ENCODE peak calls at places on chromosomes 6 and 20, in eight cellular contexts. K is thoracic aorta, H is Peyer's patch, C is fibroblast of the aortic adventitia, Y is cardiac muscle cell, T is upper lobe of right lung, V is GM20000, U is WERI-Rb-1. B is an unnamed sample.

GRCh38 chr6:45371924-45372582 is 5.7 kb downstream of the SUPT3H start:
- DNase-seq in K (no peak), H (no peak), C (peak), Y (no peak), T (no peak), V (no peak), U (no peak), B (no peak)

GRCh38 chr20:22288957-22289356 is 295.4 kb downstream of the FOXA2 start:
- DNase-seq in K (no peak), H (no peak), C (no peak), Y (no peak), T (no peak), V (no peak), U (no peak), B (no peak)

GRCh38 chr6:98944598-98945011 is 3.1 kb downstream of the FBXL4 start:
- DNase-seq in K (no peak), H (no peak), C (peak), Y (no peak), T (no peak), V (no peak), U (no peak), B (no peak)

GRCh38 chr6:106056060-106056737 is 29.9 kb upstream of the PRDM1 start:
- DNase-seq in K (no peak), H (no peak), C (no peak), Y (no peak), T (no peak), V (no peak), U (peak), B (no peak)

GRCh38 chr6:14682821-14683220 is 563.0 kb upstream of the JARID2 start:
- DNase-seq in K (no peak), H (no peak), C (peak), Y (no peak), T (no peak), V (no peak), U (no peak), B (no peak)

GRCh38 chr6:45956663-45957062 is 59.0 kb downstream of the CLIC5 start:
- DNase-seq in K (no peak), H (no peak), C (no peak), Y (no peak), T (no peak), V (no peak), U (no peak), B (no peak)

GRCh38 chr20:25237610-25238318 is 10.1 kb upstream of the PYGB start:
- DNase-seq in K (peak), H (peak), C (peak), Y (no peak), T (no peak), V (no peak), U (no peak), B (peak)

GRCh38 chr20:58651823-58652605 is 931 bp downstream of the STX16 start:
- DNase-seq in K (no peak), H (peak), C (peak), Y (peak), T (peak), V (peak), U (no peak), B (peak)

GRCh38 chr6:33840064-33840926 is 36.5 kb upstream of the MLN start:
- DNase-seq in K (no peak), H (peak), C (peak), Y (no peak), T (no peak), V (peak), U (peak), B (peak)

GRCh38 chr6:132219901-132220300 is 181.4 kb downstream of the MOXD1 start:
- DNase-seq in K (no peak), H (no peak), C (no peak), Y (no peak), T (no peak), V (no peak), U (no peak), B (no peak)

GRCh38 chr6:18501313-18502013 is 114.3 kb downstream of the RNF144B start:
- DNase-seq in K (no peak), H (peak), C (peak), Y (no peak), T (peak), V (no peak), U (no peak), B (peak)

GRCh38 chr6:27138398-27138797 is 109.1 kb upstream of the PRSS16 start:
- DNase-seq in K (no peak), H (no peak), C (no peak), Y (no peak), T (no peak), V (no peak), U (no peak), B (no peak)

GRCh38 chr6:19781269-19781668 is 55.9 kb upstream of the ID4 start:
- DNase-seq in K (no peak), H (no peak), C (no peak), Y (no peak), T (no peak), V (no peak), U (no peak), B (no peak)

GRCh38 chr20:57394087-57395082 is 3.2 kb downstream of the RBM38 start:
- DNase-seq in K (no peak), H (peak), C (no peak), Y (no peak), T (peak), V (no peak), U (no peak), B (no peak)

GRCh38 chr6:84549912-84550311 is 214.5 kb downstream of the TBX18 start:
- DNase-seq in K (no peak), H (no peak), C (no peak), Y (no peak), T (no peak), V (no peak), U (peak), B (peak)
- TF ChIP-seq CTCF in K (no peak), H (no peak), C (peak), Y (peak), T (no peak), V (no peak), U (peak), B (no peak)

GRCh38 chr20:15166744-15167143 is 829.3 kb upstream of the FLRT3 start:
- DNase-seq in K (no peak), H (no peak), C (no peak), Y (no peak), T (no peak), V (no peak), U (no peak), B (no peak)

GRCh38 chr20:15164726-15165125 is 827.3 kb upstream of the FLRT3 start:
- DNase-seq in K (no peak), H (no peak), C (no peak), Y (no peak), T (no peak), V (no peak), U (no peak), B (no peak)

GRCh38 chr20:15162061-15162740 is 824.8 kb upstream of the FLRT3 start:
- DNase-seq in K (no peak), H (no peak), C (peak), Y (no peak), T (no peak), V (peak), U (no peak), B (no peak)

GRCh38 chr20:15158438-15158990 is 821.1 kb upstream of the FLRT3 start:
- DNase-seq in K (no peak), H (no peak), C (no peak), Y (no peak), T (no peak), V (no peak), U (no peak), B (no peak)

GRCh38 chr20:15163632-15164031 is 826.2 kb upstream of the FLRT3 start:
- DNase-seq in K (no peak), H (no peak), C (no peak), Y (no peak), T (no peak), V (no peak), U (no peak), B (no peak)
- TF ChIP-seq CTCF in K (no peak), H (no peak), C (no peak), Y (no peak), T (no peak), V (no peak), U (no peak), B (no peak)

GRCh38 chr20:17797163-17797562 is 97.4 kb downstream of the BANF2 start:
- DNase-seq in K (no peak), H (no peak), C (no peak), Y (no peak), T (no peak), V (no peak), U (no peak), B (no peak)
- TF ChIP-seq CTCF in K (no peak), H (no peak), C (no peak), Y (no peak), T (no peak), V (no peak), U (no peak), B (no peak)

GRCh38 chr6:52697903-52698302 is 27.0 kb downstream of the TMEM14A start:
- DNase-seq in K (no peak), H (no peak), C (peak), Y (no peak), T (no peak), V (no peak), U (no peak), B (no peak)
- TF ChIP-seq CTCF in K (no peak), H (no peak), C (no peak), Y (peak), T (no peak), V (no peak), U (peak), B (no peak)